ENCODE peak calls at places on chromosomes 12 and 14, in four cellular contexts. One of them, this sample, is unnamed.

GRCh38 chr14:35826218-35826951 is at the start of gene BRMS1L:
- DNase-seq in IMR-90: peak
- DNase-seq in H9: peak
- DNase-seq in H1: peak
- DNase-seq in this sample: peak

GRCh38 chr14:50353126-50353525 is 41.0 kb downstream of the DMAC2L start:
- DNase-seq in IMR-90: peak
- DNase-seq in H9: no peak
- DNase-seq in H1: no peak
- DNase-seq in this sample: no peak

GRCh38 chr12:72790273-72790672 is 518.1 kb downstream of the TRHDE start:
- DNase-seq in IMR-90: no peak
- DNase-seq in H9: no peak
- DNase-seq in H1: no peak
- DNase-seq in this sample: peak

GRCh38 chr12:51417826-51418225 is 6.8 kb upstream of the SLC4A8 start:
- DNase-seq in IMR-90: no peak
- DNase-seq in H9: no peak
- DNase-seq in H1: no peak
- DNase-seq in this sample: no peak

GRCh38 chr12:51443573-51443972 is 18.9 kb downstream of the SLC4A8 start:
- DNase-seq in IMR-90: no peak
- DNase-seq in H9: no peak
- DNase-seq in H1: no peak
- DNase-seq in this sample: no peak

GRCh38 chr14:104293231-104293841 is 154.9 kb downstream of the KIF26A start:
- DNase-seq in IMR-90: no peak
- DNase-seq in H9: peak
- DNase-seq in H1: no peak
- DNase-seq in this sample: no peak

GRCh38 chr14:100430571-100430970 is 107.4 kb downstream of the SLC25A47 start:
- DNase-seq in IMR-90: no peak
- DNase-seq in H9: no peak
- DNase-seq in H1: no peak
- DNase-seq in this sample: no peak

GRCh38 chr14:65791551-65791981 is 379.0 kb downstream of the FUT8 start:
- DNase-seq in IMR-90: peak
- DNase-seq in H9: no peak
- DNase-seq in H1: no peak
- DNase-seq in this sample: no peak

GRCh38 chr12:123063535-123063934 is 83.1 kb downstream of the ARL6IP4 start:
- DNase-seq in IMR-90: peak
- DNase-seq in H9: peak
- DNase-seq in H1: peak
- DNase-seq in this sample: peak

GRCh38 chr14:91901449-91902250 is 34.3 kb upstream of the TC2N start:
- DNase-seq in IMR-90: no peak
- DNase-seq in H9: no peak
- DNase-seq in H1: no peak
- DNase-seq in this sample: no peak

GRCh38 chr12:71938728-71939385 is at the start of gene TPH2:
- DNase-seq in IMR-90: peak
- DNase-seq in H9: peak
- DNase-seq in H1: peak
- DNase-seq in this sample: peak

GRCh38 chr14:77041837-77042557 is 13.5 kb upstream of the IRF2BPL start:
- DNase-seq in IMR-90: peak
- DNase-seq in H9: no peak
- DNase-seq in H1: no peak
- DNase-seq in this sample: no peak

GRCh38 chr12:52324068-52324444 is 2.9 kb upstream of the KRT83 start:
- DNase-seq in IMR-90: no peak
- DNase-seq in H9: no peak
- DNase-seq in H1: no peak
- DNase-seq in this sample: no peak

GRCh38 chr12:93777249-93777648 is 100.1 kb downstream of the CRADD start:
- DNase-seq in IMR-90: peak
- DNase-seq in H9: no peak
- DNase-seq in H1: no peak
- DNase-seq in this sample: no peak

GRCh38 chr12:118164798-118165486 is 29.0 kb downstream of the PEBP1 start:
- DNase-seq in IMR-90: peak
- DNase-seq in H9: peak
- DNase-seq in H1: no peak
- DNase-seq in this sample: peak

GRCh38 chr12:67366530-67367196 is 97.5 kb downstream of the CAND1 start:
- DNase-seq in IMR-90: peak
- DNase-seq in H9: no peak
- DNase-seq in H1: no peak
- DNase-seq in this sample: no peak

GRCh38 chr14:102140750-102141145 is 1.1 kb downstream of the WDR20 start:
- DNase-seq in IMR-90: no peak
- DNase-seq in H9: no peak
- DNase-seq in H1: no peak
- DNase-seq in this sample: no peak

GRCh38 chr14:101055776-101056374 is 152.4 kb upstream of the RTL1 start:
- DNase-seq in IMR-90: peak
- DNase-seq in H9: no peak
- DNase-seq in H1: no peak
- DNase-seq in this sample: no peak

GRCh38 chr12:120630139-120630895 is 10.1 kb upstream of the CABP1 start:
- DNase-seq in IMR-90: no peak
- DNase-seq in H9: no peak
- DNase-seq in H1: no peak
- DNase-seq in this sample: peak

GRCh38 chr12:38384816-38385491 is 68.4 kb downstream of the ALG10B start:
- DNase-seq in IMR-90: no peak
- DNase-seq in H9: peak
- DNase-seq in H1: peak
- DNase-seq in this sample: peak

GRCh38 chr12:131559517-131560516 is 151.1 kb upstream of the SFSWAP start:
- DNase-seq in IMR-90: no peak
- DNase-seq in H9: peak
- DNase-seq in H1: no peak
- DNase-seq in this sample: peak

GRCh38 chr14:81345781-81346180 is 54.3 kb downstream of the STON2 start:
- DNase-seq in IMR-90: no peak
- DNase-seq in H9: no peak
- DNase-seq in H1: no peak
- DNase-seq in this sample: no peak

GRCh38 chr12:53674977-53675700 is 744 bp downstream of the ATP5MC2 start:
- DNase-seq in IMR-90: no peak
- DNase-seq in H9: no peak
- DNase-seq in H1: no peak
- DNase-seq in this sample: no peak

GRCh38 chr12:52168019-52168717 is 23.6 kb downstream of the KRT80 start:
- DNase-seq in IMR-90: peak
- DNase-seq in H9: no peak
- DNase-seq in H1: no peak
- DNase-seq in this sample: no peak

GRCh38 chr12:52181757-52182156 is 10.1 kb downstream of the KRT80 start:
- DNase-seq in IMR-90: peak
- DNase-seq in H9: peak
- DNase-seq in H1: no peak
- DNase-seq in this sample: peak

GRCh38 chr14:42110167-42110566 is 503.5 kb downstream of the LRFN5 start:
- DNase-seq in IMR-90: peak
- DNase-seq in H9: peak
- DNase-seq in H1: no peak
- DNase-seq in this sample: peak

GRCh38 chr12:128813392-128813791 is 10.4 kb downstream of the SLC15A4 start:
- DNase-seq in IMR-90: no peak
- DNase-seq in H9: no peak
- DNase-seq in H1: no peak
- DNase-seq in this sample: no peak

GRCh38 chr14:50447491-50447890 is 50.8 kb upstream of the CDKL1 start:
- DNase-seq in IMR-90: peak
- DNase-seq in H9: no peak
- DNase-seq in H1: no peak
- DNase-seq in this sample: no peak

GRCh38 chr12:130571089-130571488 is 145.0 kb downstream of the RIMBP2 start:
- DNase-seq in IMR-90: no peak
- DNase-seq in H9: no peak
- DNase-seq in H1: no peak
- DNase-seq in this sample: no peak

GRCh38 chr14:106268013-106268727 is 741.8 kb downstream of the TMEM121 start:
- DNase-seq in IMR-90: no peak
- DNase-seq in H9: no peak
- DNase-seq in H1: no peak
- DNase-seq in this sample: no peak

GRCh38 chr12:131897276-131897675 is 2.9 kb downstream of the ULK1 start:
- DNase-seq in IMR-90: no peak
- DNase-seq in H9: no peak
- DNase-seq in H1: no peak
- DNase-seq in this sample: no peak

GRCh38 chr12:8076357-8076756 is 5.7 kb upstream of the NECAP1 start:
- DNase-seq in IMR-90: no peak
- DNase-seq in H9: no peak
- DNase-seq in H1: no peak
- DNase-seq in this sample: no peak

GRCh38 chr12:116370004-116370404 is 92.5 kb upstream of the MED13L start:
- DNase-seq in IMR-90: peak
- DNase-seq in H9: no peak
- DNase-seq in H1: no peak
- DNase-seq in this sample: peak

GRCh38 chr14:60151715-60152114 is 13.5 kb downstream of the DHRS7 start:
- DNase-seq in IMR-90: peak
- DNase-seq in H9: no peak
- DNase-seq in H1: no peak
- DNase-seq in this sample: no peak

GRCh38 chr14:46250113-46250703 is 401.4 kb downstream of the RPL10L start:
- DNase-seq in IMR-90: no peak
- DNase-seq in H9: no peak
- DNase-seq in H1: no peak
- DNase-seq in this sample: peak

GRCh38 chr12:99444859-99445316 is 202.7 kb upstream of the GARIN6 start:
- DNase-seq in IMR-90: no peak
- DNase-seq in H9: no peak
- DNase-seq in H1: no peak
- DNase-seq in this sample: no peak

GRCh38 chr12:31322651-31323248 is 3.2 kb downstream of the SINHCAF start:
- DNase-seq in IMR-90: peak
- DNase-seq in H9: no peak
- DNase-seq in H1: peak
- DNase-seq in this sample: peak

GRCh38 chr12:120763250-120763649 is 37.6 kb downstream of the ACADS start:
- DNase-seq in IMR-90: no peak
- DNase-seq in H9: no peak
- DNase-seq in H1: no peak
- DNase-seq in this sample: no peak

DNA sequence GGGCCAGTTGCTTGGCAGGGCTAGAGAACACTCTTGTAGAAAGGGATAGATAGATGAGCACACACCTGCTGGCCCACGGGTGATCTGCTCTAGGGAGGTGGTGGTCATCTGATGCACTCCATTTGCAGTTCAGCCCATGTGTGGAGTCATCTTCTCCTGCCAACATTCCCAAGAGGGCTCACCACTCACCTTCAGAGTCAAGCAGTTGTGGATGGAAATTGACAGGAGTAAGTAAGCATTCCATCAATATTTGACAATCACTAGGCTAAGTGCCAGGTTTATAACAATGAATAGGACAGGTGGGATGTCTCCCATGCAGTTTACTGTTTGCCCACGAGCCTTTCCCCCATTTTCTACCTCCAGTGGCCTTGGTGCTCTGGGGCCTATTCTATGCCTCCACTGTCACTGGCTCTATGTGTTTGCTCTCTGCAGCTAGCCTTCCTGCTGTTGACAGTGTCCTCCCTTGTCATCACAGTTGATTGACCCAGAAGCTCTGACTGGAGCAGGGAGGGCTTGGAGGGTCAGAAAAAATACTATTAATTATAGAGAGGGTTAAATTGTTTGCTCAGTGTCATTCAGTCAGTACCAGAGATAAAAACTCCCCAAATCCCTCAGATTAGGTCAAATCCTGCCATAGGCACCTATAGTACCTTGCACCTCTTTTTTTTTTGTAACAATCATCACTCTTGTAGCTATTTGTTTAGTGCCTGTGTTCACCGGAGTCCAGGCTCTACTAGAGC is 134.6 kb upstream of the PZP start:
- DNase-seq in IMR-90: no peak
- DNase-seq in H9: no peak
- DNase-seq in H1: no peak
- DNase-seq in this sample: no peak
- H4K5ac ChIP-seq in IMR-90: no peak
- H4K5ac ChIP-seq in H9: no peak
- H4K5ac ChIP-seq in H1: no peak
- H4K5ac ChIP-seq in this sample: no peak

DNA sequence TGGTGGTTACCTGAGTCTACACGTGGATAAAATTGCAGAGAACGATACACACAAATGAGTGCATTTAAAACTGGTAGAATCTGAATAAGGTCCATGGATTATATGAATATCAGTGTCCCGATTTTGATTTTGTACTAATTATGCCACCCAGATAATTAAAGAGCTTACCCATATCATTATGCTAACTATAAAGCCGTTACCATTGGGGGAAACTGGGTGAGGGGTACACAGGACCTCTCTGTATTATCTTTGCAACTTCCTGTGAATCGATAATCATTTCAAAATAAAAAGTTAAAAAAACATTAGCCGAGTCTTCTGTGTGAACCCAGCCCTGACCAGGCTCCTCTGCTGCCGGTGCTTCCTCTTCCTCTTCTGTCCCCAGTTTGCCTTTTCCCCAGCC is 107.1 kb downstream of the SMOC1 start:
- DNase-seq in IMR-90: no peak
- DNase-seq in H9: no peak
- DNase-seq in H1: no peak
- DNase-seq in this sample: no peak
- H4K5ac ChIP-seq in IMR-90: peak
- H4K5ac ChIP-seq in H9: no peak
- H4K5ac ChIP-seq in H1: no peak
- H4K5ac ChIP-seq in this sample: no peak

GRCh38 chr12:49960474-49961110 is 1.1 kb upstream of the AQP5 start:
- DNase-seq in IMR-90: no peak
- DNase-seq in H9: no peak
- DNase-seq in H1: no peak
- DNase-seq in this sample: no peak
- H4K5ac ChIP-seq in IMR-90: no peak
- H4K5ac ChIP-seq in H9: no peak
- H4K5ac ChIP-seq in H1: no peak
- H4K5ac ChIP-seq in this sample: no peak

GRCh38 chr14:71948101-71948500 is 15.9 kb downstream of the RGS6 start:
- DNase-seq in IMR-90: no peak
- DNase-seq in H9: no peak
- DNase-seq in H1: no peak
- DNase-seq in this sample: no peak
- H4K5ac ChIP-seq in IMR-90: no peak
- H4K5ac ChIP-seq in H9: no peak
- H4K5ac ChIP-seq in H1: no peak
- H4K5ac ChIP-seq in this sample: no peak

GRCh38 chr12:3250576-3250975 is 173.4 kb downstream of the TSPAN9 start:
- DNase-seq in IMR-90: no peak
- DNase-seq in H9: no peak
- DNase-seq in H1: no peak
- DNase-seq in this sample: no peak
- H4K5ac ChIP-seq in IMR-90: no peak
- H4K5ac ChIP-seq in H9: no peak
- H4K5ac ChIP-seq in H1: no peak
- H4K5ac ChIP-seq in this sample: no peak

This sample was measured in mesendoderm.